ENCODE peak calls at places on chromosomes 12 and 14, in ten cellular contexts. One of them, this sample, is unnamed.

GRCh38 chr14:53516261-53516774 is 363.2 kb upstream of the DDHD1 start:
- DNase-seq in heart right ventricle: no peak
- DNase-seq in lung: no peak
- DNase-seq in prostate gland: no peak
- DNase-seq in keratinocyte: no peak
- DNase-seq in cardiac muscle cell: no peak
- DNase-seq in psoas muscle: no peak
- DNase-seq in HCT116: no peak
- DNase-seq in IMR-90: peak
- DNase-seq in thoracic aorta: no peak
- DNase-seq in this sample: no peak

GRCh38 chr14:68683326-68683725 is 109.5 kb downstream of the ZFP36L1 start:
- DNase-seq in heart right ventricle: no peak
- DNase-seq in lung: no peak
- DNase-seq in prostate gland: no peak
- DNase-seq in keratinocyte: no peak
- DNase-seq in cardiac muscle cell: no peak
- DNase-seq in psoas muscle: no peak
- DNase-seq in HCT116: no peak
- DNase-seq in IMR-90: peak
- DNase-seq in thoracic aorta: no peak
- DNase-seq in this sample: no peak

GRCh38 chr14:34035177-34035933 is 84.5 kb upstream of the EGLN3 start:
- DNase-seq in heart right ventricle: peak
- DNase-seq in lung: no peak
- DNase-seq in prostate gland: peak
- DNase-seq in keratinocyte: peak
- DNase-seq in cardiac muscle cell: no peak
- DNase-seq in psoas muscle: no peak
- DNase-seq in HCT116: no peak
- DNase-seq in IMR-90: no peak
- DNase-seq in thoracic aorta: no peak
- DNase-seq in this sample: no peak

GRCh38 chr14:65170318-65170717 is 68.0 kb upstream of the MAX start:
- DNase-seq in heart right ventricle: no peak
- DNase-seq in lung: no peak
- DNase-seq in prostate gland: no peak
- DNase-seq in keratinocyte: no peak
- DNase-seq in cardiac muscle cell: no peak
- DNase-seq in psoas muscle: no peak
- DNase-seq in HCT116: no peak
- DNase-seq in IMR-90: no peak
- DNase-seq in thoracic aorta: no peak
- DNase-seq in this sample: no peak

GRCh38 chr12:105221588-105222325 is 14.2 kb downstream of the APPL2 start:
- DNase-seq in heart right ventricle: no peak
- DNase-seq in lung: no peak
- DNase-seq in prostate gland: no peak
- DNase-seq in keratinocyte: no peak
- DNase-seq in cardiac muscle cell: no peak
- DNase-seq in psoas muscle: no peak
- DNase-seq in HCT116: no peak
- DNase-seq in IMR-90: no peak
- DNase-seq in thoracic aorta: no peak
- DNase-seq in this sample: no peak

GRCh38 chr14:50357124-50357523 is 39.6 kb downstream of the CDKL1 start:
- DNase-seq in heart right ventricle: no peak
- DNase-seq in lung: no peak
- DNase-seq in prostate gland: no peak
- DNase-seq in keratinocyte: no peak
- DNase-seq in cardiac muscle cell: no peak
- DNase-seq in psoas muscle: no peak
- DNase-seq in HCT116: no peak
- DNase-seq in IMR-90: no peak
- DNase-seq in thoracic aorta: no peak
- DNase-seq in this sample: no peak

GRCh38 chr12:66571361-66571760 is 107.5 kb downstream of the GRIP1 start:
- DNase-seq in heart right ventricle: no peak
- DNase-seq in lung: no peak
- DNase-seq in prostate gland: no peak
- DNase-seq in keratinocyte: no peak
- DNase-seq in cardiac muscle cell: no peak
- DNase-seq in psoas muscle: no peak
- DNase-seq in HCT116: no peak
- DNase-seq in IMR-90: no peak
- DNase-seq in thoracic aorta: no peak
- DNase-seq in this sample: no peak

GRCh38 chr12:19458733-19459132 is 19.4 kb downstream of the AEBP2 start:
- DNase-seq in heart right ventricle: no peak
- DNase-seq in lung: no peak
- DNase-seq in prostate gland: no peak
- DNase-seq in keratinocyte: no peak
- DNase-seq in cardiac muscle cell: no peak
- DNase-seq in psoas muscle: no peak
- DNase-seq in HCT116: no peak
- DNase-seq in IMR-90: no peak
- DNase-seq in thoracic aorta: no peak
- DNase-seq in this sample: no peak

GRCh38 chr12:49518914-49519573 is 19.8 kb upstream of the KCNH3 start:
- DNase-seq in heart right ventricle: no peak
- DNase-seq in lung: no peak
- DNase-seq in prostate gland: no peak
- DNase-seq in keratinocyte: no peak
- DNase-seq in cardiac muscle cell: no peak
- DNase-seq in psoas muscle: no peak
- DNase-seq in HCT116: no peak
- DNase-seq in IMR-90: peak
- DNase-seq in thoracic aorta: no peak
- DNase-seq in this sample: peak

GRCh38 chr12:132475304-132476037 is 14.5 kb upstream of the FBRSL1 start:
- DNase-seq in heart right ventricle: no peak
- DNase-seq in lung: no peak
- DNase-seq in prostate gland: no peak
- DNase-seq in keratinocyte: no peak
- DNase-seq in cardiac muscle cell: no peak
- DNase-seq in psoas muscle: no peak
- DNase-seq in HCT116: no peak
- DNase-seq in IMR-90: no peak
- DNase-seq in thoracic aorta: no peak
- DNase-seq in this sample: no peak

GRCh38 chr12:11070999-11071398 is 8.9 kb upstream of the TAS2R46 start:
- DNase-seq in heart right ventricle: no peak
- DNase-seq in lung: no peak
- DNase-seq in prostate gland: no peak
- DNase-seq in keratinocyte: no peak
- DNase-seq in cardiac muscle cell: no peak
- DNase-seq in psoas muscle: no peak
- DNase-seq in HCT116: no peak
- DNase-seq in IMR-90: no peak
- DNase-seq in thoracic aorta: no peak
- DNase-seq in this sample: no peak

GRCh38 chr12:62438098-62438692 is 28.4 kb upstream of the MON2 start:
- DNase-seq in heart right ventricle: peak
- DNase-seq in lung: peak
- DNase-seq in prostate gland: peak
- DNase-seq in keratinocyte: peak
- DNase-seq in cardiac muscle cell: peak
- DNase-seq in psoas muscle: no peak
- DNase-seq in HCT116: peak
- DNase-seq in IMR-90: peak
- DNase-seq in thoracic aorta: no peak
- DNase-seq in this sample: peak

GRCh38 chr12:26471560-26471959 is 276.2 kb downstream of the SSPN start:
- DNase-seq in heart right ventricle: no peak
- DNase-seq in lung: no peak
- DNase-seq in prostate gland: no peak
- DNase-seq in keratinocyte: no peak
- DNase-seq in cardiac muscle cell: no peak
- DNase-seq in psoas muscle: no peak
- DNase-seq in HCT116: no peak
- DNase-seq in IMR-90: peak
- DNase-seq in thoracic aorta: no peak
- DNase-seq in this sample: no peak

GRCh38 chr12:26469801-26470200 is 274.4 kb downstream of the SSPN start:
- DNase-seq in heart right ventricle: no peak
- DNase-seq in lung: no peak
- DNase-seq in prostate gland: no peak
- DNase-seq in keratinocyte: no peak
- DNase-seq in cardiac muscle cell: no peak
- DNase-seq in psoas muscle: no peak
- DNase-seq in HCT116: no peak
- DNase-seq in IMR-90: no peak
- DNase-seq in thoracic aorta: no peak
- DNase-seq in this sample: no peak

DNA sequence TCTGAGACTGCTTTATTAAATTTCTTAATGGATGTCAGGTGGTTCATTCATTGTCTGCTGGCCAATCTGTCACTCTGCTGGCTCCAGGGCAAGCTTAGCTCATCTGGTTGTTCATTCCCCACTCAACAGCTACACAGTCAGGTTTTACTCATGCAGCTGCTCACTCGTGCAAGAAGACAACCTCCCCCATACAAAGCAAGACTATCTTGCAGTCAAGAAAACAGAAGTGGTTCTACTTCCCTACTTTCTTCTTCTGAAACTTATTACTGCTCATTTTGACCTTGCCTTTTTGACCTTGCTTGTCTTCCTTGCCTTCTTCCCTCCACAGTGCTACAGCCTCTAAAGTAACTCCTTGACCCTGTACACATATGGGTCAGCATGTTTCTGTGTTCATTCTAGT is 277.9 kb downstream of the SSPN start:
- DNase-seq in heart right ventricle: no peak
- DNase-seq in lung: no peak
- DNase-seq in prostate gland: no peak
- DNase-seq in keratinocyte: no peak
- DNase-seq in cardiac muscle cell: no peak
- DNase-seq in psoas muscle: no peak
- DNase-seq in HCT116: no peak
- DNase-seq in IMR-90: peak
- DNase-seq in thoracic aorta: no peak
- DNase-seq in this sample: no peak
- H3K27ac ChIP-seq in heart right ventricle: no peak
- H3K27ac ChIP-seq in lung: no peak
- H3K27ac ChIP-seq in prostate gland: no peak
- H3K27ac ChIP-seq in keratinocyte: no peak
- H3K27ac ChIP-seq in cardiac muscle cell: no peak
- H3K27ac ChIP-seq in psoas muscle: no peak
- H3K27ac ChIP-seq in HCT116: no peak
- H3K27ac ChIP-seq in IMR-90: no peak
- H3K27ac ChIP-seq in thoracic aorta: no peak
- H3K27ac ChIP-seq in this sample: no peak

GRCh38 chr12:108282160-108282559 is 57.0 kb downstream of the CMKLR1 start:
- DNase-seq in heart right ventricle: no peak
- DNase-seq in lung: no peak
- DNase-seq in prostate gland: no peak
- DNase-seq in keratinocyte: no peak
- DNase-seq in cardiac muscle cell: no peak
- DNase-seq in psoas muscle: no peak
- DNase-seq in HCT116: no peak
- DNase-seq in IMR-90: no peak
- DNase-seq in thoracic aorta: no peak
- DNase-seq in this sample: no peak

GRCh38 chr12:108284163-108284562 is 54.9 kb downstream of the CMKLR1 start:
- DNase-seq in heart right ventricle: no peak
- DNase-seq in lung: no peak
- DNase-seq in prostate gland: no peak
- DNase-seq in keratinocyte: no peak
- DNase-seq in cardiac muscle cell: no peak
- DNase-seq in psoas muscle: no peak
- DNase-seq in HCT116: no peak
- DNase-seq in IMR-90: no peak
- DNase-seq in thoracic aorta: no peak
- DNase-seq in this sample: no peak

GRCh38 chr12:108287227-108287626 is 51.9 kb downstream of the CMKLR1 start:
- DNase-seq in heart right ventricle: no peak
- DNase-seq in lung: no peak
- DNase-seq in prostate gland: no peak
- DNase-seq in keratinocyte: no peak
- DNase-seq in cardiac muscle cell: no peak
- DNase-seq in psoas muscle: no peak
- DNase-seq in HCT116: no peak
- DNase-seq in IMR-90: no peak
- DNase-seq in thoracic aorta: no peak
- DNase-seq in this sample: no peak

GRCh38 chr12:108282676-108283075 is 56.4 kb downstream of the CMKLR1 start:
- DNase-seq in heart right ventricle: no peak
- DNase-seq in lung: no peak
- DNase-seq in prostate gland: no peak
- DNase-seq in keratinocyte: no peak
- DNase-seq in cardiac muscle cell: no peak
- DNase-seq in psoas muscle: no peak
- DNase-seq in HCT116: no peak
- DNase-seq in IMR-90: no peak
- DNase-seq in thoracic aorta: no peak
- DNase-seq in this sample: no peak

GRCh38 chr12:108285016-108285415 is 54.1 kb downstream of the CMKLR1 start:
- DNase-seq in heart right ventricle: no peak
- DNase-seq in lung: no peak
- DNase-seq in prostate gland: no peak
- DNase-seq in keratinocyte: no peak
- DNase-seq in cardiac muscle cell: no peak
- DNase-seq in psoas muscle: no peak
- DNase-seq in HCT116: no peak
- DNase-seq in IMR-90: no peak
- DNase-seq in thoracic aorta: no peak
- DNase-seq in this sample: no peak
- TF ChIP-seq CTCF in heart right ventricle: no peak
- TF ChIP-seq CTCF in lung: no peak
- TF ChIP-seq CTCF in prostate gland: no peak
- TF ChIP-seq CTCF in keratinocyte: no peak
- TF ChIP-seq CTCF in cardiac muscle cell: no peak
- TF ChIP-seq CTCF in psoas muscle: no peak
- TF ChIP-seq CTCF in HCT116: no peak
- TF ChIP-seq CTCF in IMR-90: no peak
- TF ChIP-seq CTCF in thoracic aorta: no peak
- TF ChIP-seq CTCF in this sample: no peak

GRCh38 chr12:88909510-88909909 is 329.2 kb upstream of the KITLG start:
- DNase-seq in heart right ventricle: no peak
- DNase-seq in lung: no peak
- DNase-seq in prostate gland: no peak
- DNase-seq in keratinocyte: no peak
- DNase-seq in cardiac muscle cell: no peak
- DNase-seq in psoas muscle: no peak
- DNase-seq in HCT116: no peak
- DNase-seq in IMR-90: no peak
- DNase-seq in thoracic aorta: no peak
- DNase-seq in this sample: no peak
- H3K4me3 ChIP-seq in heart right ventricle: no peak
- H3K4me3 ChIP-seq in lung: no peak
- H3K4me3 ChIP-seq in prostate gland: no peak
- H3K4me3 ChIP-seq in keratinocyte: no peak
- H3K4me3 ChIP-seq in cardiac muscle cell: no peak
- H3K4me3 ChIP-seq in psoas muscle: no peak
- H3K4me3 ChIP-seq in HCT116: no peak
- H3K4me3 ChIP-seq in IMR-90: no peak
- H3K4me3 ChIP-seq in thoracic aorta: no peak
- H3K4me3 ChIP-seq in this sample: no peak

DNA sequence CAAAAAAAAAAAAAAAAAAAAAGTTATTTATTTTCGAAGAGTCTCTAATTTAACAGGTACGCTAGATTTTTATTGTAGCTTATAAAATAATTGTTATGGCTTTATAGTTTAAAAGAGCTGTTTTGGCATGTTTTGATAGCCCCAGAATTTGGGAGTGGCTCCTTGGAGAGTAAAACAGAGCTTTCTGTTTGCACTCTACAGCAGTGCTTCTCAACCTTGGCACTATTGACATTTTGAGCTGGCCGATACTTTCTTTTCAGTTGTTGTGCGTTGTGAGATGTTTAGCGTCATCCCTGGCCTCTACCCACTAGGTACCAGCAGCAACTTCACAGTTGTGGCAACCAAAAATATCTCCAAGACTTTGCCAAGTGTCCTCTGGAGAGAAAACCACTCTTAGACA is 30.6 kb downstream of the PLBD1 start:
- DNase-seq in heart right ventricle: no peak
- DNase-seq in lung: no peak
- DNase-seq in prostate gland: no peak
- DNase-seq in keratinocyte: no peak
- DNase-seq in cardiac muscle cell: no peak
- DNase-seq in psoas muscle: no peak
- DNase-seq in HCT116: no peak
- DNase-seq in IMR-90: no peak
- DNase-seq in thoracic aorta: no peak
- DNase-seq in this sample: no peak
- H3K27ac ChIP-seq in heart right ventricle: no peak
- H3K27ac ChIP-seq in lung: no peak
- H3K27ac ChIP-seq in prostate gland: no peak
- H3K27ac ChIP-seq in keratinocyte: no peak
- H3K27ac ChIP-seq in cardiac muscle cell: no peak
- H3K27ac ChIP-seq in psoas muscle: no peak
- H3K27ac ChIP-seq in HCT116: no peak
- H3K27ac ChIP-seq in IMR-90: no peak
- H3K27ac ChIP-seq in thoracic aorta: no peak
- H3K27ac ChIP-seq in this sample: no peak

This sample was measured in hepatocyte.